ENCODE peak calls at places on chromosomes 11 and 22, in six cellular contexts. Z, P, Y, V, I and A are unnamed samples.

GRCh38 chr11:10309163-10310093 is 4.6 kb downstream of the ADM start:
- DNase-seq in V (peak; percentile 70), I (peak; percentile 75), Y (no peak), P (peak; percentile 89), Z (no peak), A (peak; percentile 82)

GRCh38 chr22:19350476-19350859 is 58.9 kb upstream of the CLTCL1 start:
- DNase-seq in I (no peak), Y (no peak), V (no peak), P (no peak), Z (no peak), A (no peak)

GRCh38 chr11:45400594-45400993 is 114.5 kb upstream of the SYT13 start:
- DNase-seq in V (no peak), P (no peak), Y (no peak), I (no peak), Z (no peak), A (no peak)

GRCh38 chr11:64758330-64759079 is 1.3 kb downstream of the PYGM start:
- DNase-seq in Y (no peak), Z (peak; percentile 30), P (peak; percentile 51), I (peak; percentile 59), V (no peak), A (peak; percentile 36)

GRCh38 chr22:46907578-46908215 is 145.2 kb downstream of the TBC1D22A start:
- DNase-seq in V (no peak), P (no peak), Z (no peak), I (no peak), Y (no peak), A (no peak)

GRCh38 chr11:2789791-2790580 is 90.2 kb upstream of the KCNQ1OT1 start:
- DNase-seq in Z (peak; percentile 39), P (no peak), V (peak; percentile 13), I (no peak), Y (no peak), A (peak; percentile 27)

GRCh38 chr11:33347490-33348125 is 90.4 kb downstream of the HIPK3 start:
- DNase-seq in P (no peak), Z (no peak), I (peak; percentile 84), Y (no peak), V (no peak), A (no peak)

GRCh38 chr11:103798456-103798855 is 238.0 kb upstream of the DDI1 start:
- DNase-seq in I (no peak), V (no peak), Z (no peak), Y (no peak), P (no peak), A (no peak)

GRCh38 chr22:45885171-45885840 is 91.7 kb downstream of the WNT7B start:
- DNase-seq in I (peak; percentile 47), P (peak; percentile 45), V (peak; percentile 13), Y (no peak), Z (peak; percentile 27), A (peak; percentile 22)

GRCh38 chr11:60880635-60881282 is 13.4 kb downstream of the ZP1 start:
- DNase-seq in V (peak; percentile 5), Z (no peak), P (no peak), I (no peak), Y (no peak), A (no peak)

GRCh38 chr22:41762980-41763779 is 37.3 kb upstream of the CCDC134 start:
- DNase-seq in Z (no peak), I (peak; percentile 79), Y (peak; percentile 91), V (no peak), P (no peak), A (no peak)

GRCh38 chr11:57471496-57471895 is 11.2 kb downstream of the RTN4RL2 start:
- DNase-seq in Y (no peak), V (no peak), P (peak; percentile 64), Z (no peak), I (no peak), A (no peak)

GRCh38 chr22:20545681-20546521 is 38.5 kb downstream of the MED15 start:
- DNase-seq in Z (no peak), Y (no peak), P (peak; percentile 31), V (no peak), I (peak; percentile 21), A (peak; percentile 16)
- H3K4me1 ChIP-seq in Z (peaks cover 63% of the 10 kb centered on the region), Y (peaks cover 22% of the 10 kb centered on the region), P (peaks cover 7% of the 10 kb centered on the region), V (peaks cover 54% of the 10 kb centered on the region), I (peaks cover 32% of the 10 kb centered on the region), A (peaks cover 32% of the 10 kb centered on the region)

DNA sequence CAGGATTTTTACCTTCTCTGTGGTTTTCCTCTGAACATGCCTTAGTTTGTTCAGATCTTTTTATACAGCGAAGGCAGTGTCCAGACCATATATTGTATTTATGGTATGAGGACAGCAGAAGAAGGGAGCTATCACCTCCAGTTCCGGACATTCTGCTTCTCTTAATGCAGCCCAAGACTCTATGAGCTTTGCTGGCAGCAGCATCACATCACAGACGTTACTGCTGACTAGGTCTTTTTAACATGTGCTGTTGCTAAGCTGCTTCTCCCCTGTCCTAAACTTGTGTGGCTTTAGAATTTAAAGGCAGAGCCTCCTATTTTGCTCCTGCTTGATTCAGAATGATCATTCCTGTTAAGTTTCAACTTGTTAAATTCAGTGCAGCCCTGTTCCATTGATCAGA is 13.4 kb downstream of the MICAL2 start:
- DNase-seq in Y (no peak), P (no peak), V (no peak), Z (no peak), I (no peak), A (no peak)
- H3K4me1 ChIP-seq in Y (peaks cover 6% of the 10 kb centered on the region), P (no peaks in the 10 kb centered on the region), V (peaks cover 79% of the 10 kb centered on the region), Z (peaks cover 15% of the 10 kb centered on the region), I (peaks cover 21% of the 10 kb centered on the region), A (peaks cover 72% of the 10 kb centered on the region)

GRCh38 chr22:30212363-30212995 is 34.1 kb downstream of the LIF start:
- DNase-seq in P (peak; percentile 72), I (peak; percentile 83), V (peak; percentile 69), Z (no peak), Y (no peak), A (peak; percentile 92)
- H3K4me1 ChIP-seq in P (no peaks in the 10 kb centered on the region), I (peaks cover 23% of the 10 kb centered on the region), V (peaks cover 37% of the 10 kb centered on the region), Z (no peaks in the 10 kb centered on the region), Y (peaks cover 6% of the 10 kb centered on the region), A (peaks cover 32% of the 10 kb centered on the region)

GRCh38 chr11:77392842-77393241 is 81.1 kb downstream of the PAK1 start:
- DNase-seq in Y (no peak), V (no peak), Z (no peak), I (no peak), P (no peak), A (no peak)
- H3K4me1 ChIP-seq in Y (peaks cover 17% of the 10 kb centered on the region), V (peaks cover 6% of the 10 kb centered on the region), Z (no peaks in the 10 kb centered on the region), I (no peaks in the 10 kb centered on the region), P (peaks cover 31% of the 10 kb centered on the region), A (no peaks in the 10 kb centered on the region)

DNA sequence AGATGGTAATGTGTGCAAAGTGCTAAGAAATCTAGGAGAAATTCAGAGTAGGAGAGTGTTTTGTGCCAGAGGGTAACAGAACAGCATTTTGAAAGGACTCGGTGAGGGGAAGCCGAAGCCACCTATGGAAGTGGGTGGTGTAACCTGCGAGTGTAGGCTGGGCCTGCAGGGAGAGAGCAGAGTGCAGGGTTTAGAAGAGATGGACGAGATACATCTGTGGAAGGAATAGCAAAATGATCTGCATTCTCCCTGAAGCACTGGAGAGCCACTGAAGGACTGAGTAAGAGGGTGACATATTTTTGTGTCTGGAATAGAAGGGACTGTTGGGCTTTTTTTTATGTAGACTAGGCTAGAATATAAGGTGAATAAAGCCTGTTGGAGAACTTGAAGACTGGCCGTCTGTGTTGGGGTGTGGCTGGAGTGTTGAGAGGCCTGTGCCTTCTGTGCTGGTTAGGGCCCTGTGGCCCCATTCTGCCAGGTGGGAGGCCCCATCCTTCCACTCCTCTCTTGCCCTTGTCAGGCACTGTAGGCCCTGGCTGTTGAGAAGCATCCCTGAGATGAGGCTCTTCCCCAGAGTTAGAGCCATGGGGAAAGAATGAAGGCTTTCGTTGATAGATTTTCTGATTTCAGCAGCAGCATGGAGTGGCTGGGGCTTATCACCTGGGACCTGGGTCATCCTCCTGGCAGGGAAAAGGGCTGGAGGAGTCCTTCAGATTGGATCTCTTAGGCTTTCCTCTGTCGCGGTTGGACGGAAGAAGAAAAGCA is 102.2 kb downstream of the ZBTB16 start:
- DNase-seq in Y (no peak), Z (no peak), I (no peak), P (no peak), V (no peak), A (no peak)
- H3K4me1 ChIP-seq in Y (peaks cover 39% of the 10 kb centered on the region), Z (peaks cover 72% of the 10 kb centered on the region), I (peaks cover 97% of the 10 kb centered on the region), P (peaks cover 90% of the 10 kb centered on the region), V (peaks cover 96% of the 10 kb centered on the region), A (peaks cover 95% of the 10 kb centered on the region)

DNA sequence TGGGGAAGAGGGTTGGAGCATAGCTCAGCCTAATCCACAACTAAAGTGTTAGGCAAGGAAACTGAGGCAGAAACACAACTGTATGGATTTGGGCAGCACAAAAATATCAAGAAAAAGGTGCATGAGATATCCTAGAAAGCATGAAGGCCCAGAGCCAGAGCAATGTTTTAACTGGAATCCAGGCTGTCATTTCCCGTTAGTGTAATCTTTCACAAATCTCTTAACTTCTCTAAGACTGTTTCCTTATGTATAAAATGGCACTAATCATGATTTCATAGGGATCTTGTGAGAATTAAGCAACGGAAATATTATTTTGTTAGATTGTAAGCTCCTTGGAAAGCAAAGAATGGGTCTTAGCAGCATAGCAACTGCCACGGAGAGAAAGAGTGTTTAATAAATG is 14.6 kb upstream of the SYTL2 start:
- DNase-seq in P (no peak), Y (no peak), I (no peak), V (no peak), Z (no peak), A (no peak)
- H3K4me1 ChIP-seq in P (no peaks in the 10 kb centered on the region), Y (no peaks in the 10 kb centered on the region), I (no peaks in the 10 kb centered on the region), V (peaks cover 14% of the 10 kb centered on the region), Z (peaks cover 62% of the 10 kb centered on the region), A (peaks cover 16% of the 10 kb centered on the region)

GRCh38 chr11:118631510-118631909 is 24.1 kb downstream of the PHLDB1 start:
- DNase-seq in P (no peak), Z (no peak), Y (no peak), V (no peak), I (no peak), A (no peak)

GRCh38 chr11:118632577-118633318 is 25.3 kb downstream of the PHLDB1 start:
- DNase-seq in I (no peak), V (no peak), P (no peak), Y (no peak), Z (no peak), A (no peak)

GRCh38 chr11:118628861-118629549 is 21.6 kb downstream of the PHLDB1 start:
- DNase-seq in I (no peak), P (no peak), V (no peak), Y (no peak), Z (no peak), A (no peak)

GRCh38 chr11:118629761-118630661 is 22.6 kb downstream of the PHLDB1 start:
- DNase-seq in I (no peak), P (no peak), Z (no peak), Y (no peak), V (peak; percentile 61), A (peak; percentile 78)

GRCh38 chr11:118631109-118631508 is 23.7 kb downstream of the PHLDB1 start:
- DNase-seq in V (no peak), I (no peak), Y (no peak), P (no peak), Z (no peak), A (no peak)
- H3K4me1 ChIP-seq in V (peaks cover 42% of the 10 kb centered on the region), I (peaks cover 11% of the 10 kb centered on the region), Y (peaks cover 21% of the 10 kb centered on the region), P (no peaks in the 10 kb centered on the region), Z (no peaks in the 10 kb centered on the region), A (peaks cover 65% of the 10 kb centered on the region)